ENCODE peak calls at places on chromosomes 16 and 17, in five cellular contexts. One of them, this sample, is unnamed.

GRCh38 chr16:27924411-27925118 is 138.9 kb downstream of the GSG1L start:
- DNase-seq in activated CD8-positive, alpha-beta memory T cell treated with anti-CD3 and anti-CD28 coated beads, Interleukin-2, amount 10 ng/mL, durations not matched to agents 7 days and 5 days: no peak
- DNase-seq in ecto neural progenitor cell: no peak
- DNase-seq in kidney: no peak
- DNase-seq in NCI-H2029 treated with DMSO at 0.1 percent for 48 hours: no peak
- DNase-seq in this sample: no peak

GRCh38 chr17:45740553-45741330 is 43.4 kb upstream of the CRHR1 start:
- DNase-seq in ecto neural progenitor cell: peak; percentile 95
- DNase-seq in activated CD8-positive, alpha-beta memory T cell treated with anti-CD3 and anti-CD28 coated beads, Interleukin-2, amount 10 ng/mL, durations not matched to agents 7 days and 5 days: peak; percentile 49
- DNase-seq in kidney: peak; percentile 27
- DNase-seq in NCI-H2029 treated with DMSO at 0.1 percent for 48 hours: peak; percentile 37
- DNase-seq in this sample: peak; percentile 42

GRCh38 chr16:84055801-84056634 is 13.4 kb upstream of the SLC38A8 start:
- DNase-seq in NCI-H2029 treated with DMSO at 0.1 percent for 48 hours: no peak
- DNase-seq in ecto neural progenitor cell: peak; percentile 43
- DNase-seq in activated CD8-positive, alpha-beta memory T cell treated with anti-CD3 and anti-CD28 coated beads, Interleukin-2, amount 10 ng/mL, durations not matched to agents 7 days and 5 days: no peak
- DNase-seq in kidney: peak; percentile 57
- DNase-seq in this sample: no peak

GRCh38 chr16:19589771-19590302 is 34.3 kb downstream of the VPS35L start:
- DNase-seq in NCI-H2029 treated with DMSO at 0.1 percent for 48 hours: no peak
- DNase-seq in kidney: no peak
- DNase-seq in activated CD8-positive, alpha-beta memory T cell treated with anti-CD3 and anti-CD28 coated beads, Interleukin-2, amount 10 ng/mL, durations not matched to agents 7 days and 5 days: no peak
- DNase-seq in ecto neural progenitor cell: no peak
- DNase-seq in this sample: no peak

GRCh38 chr17:44832821-44833220 is 2.7 kb upstream of the GJC1 start:
- DNase-seq in ecto neural progenitor cell: no peak
- DNase-seq in NCI-H2029 treated with DMSO at 0.1 percent for 48 hours: no peak
- DNase-seq in activated CD8-positive, alpha-beta memory T cell treated with anti-CD3 and anti-CD28 coated beads, Interleukin-2, amount 10 ng/mL, durations not matched to agents 7 days and 5 days: no peak
- DNase-seq in kidney: no peak
- DNase-seq in this sample: no peak

GRCh38 chr17:80187493-80187892 is 17.7 kb downstream of the CARD14 start:
- DNase-seq in kidney: peak; percentile 87
- DNase-seq in activated CD8-positive, alpha-beta memory T cell treated with anti-CD3 and anti-CD28 coated beads, Interleukin-2, amount 10 ng/mL, durations not matched to agents 7 days and 5 days: no peak
- DNase-seq in ecto neural progenitor cell: no peak
- DNase-seq in NCI-H2029 treated with DMSO at 0.1 percent for 48 hours: no peak
- DNase-seq in this sample: no peak

GRCh38 chr17:7445011-7445927 is at the start of gene CHRNB1:
- DNase-seq in kidney: peak; percentile 93
- DNase-seq in NCI-H2029 treated with DMSO at 0.1 percent for 48 hours: no peak
- DNase-seq in activated CD8-positive, alpha-beta memory T cell treated with anti-CD3 and anti-CD28 coated beads, Interleukin-2, amount 10 ng/mL, durations not matched to agents 7 days and 5 days: peak; percentile 58
- DNase-seq in ecto neural progenitor cell: peak; percentile 97
- DNase-seq in this sample: peak; percentile 34

GRCh38 chr16:75420987-75421819 is 12.1 kb downstream of the CFDP1 start:
- DNase-seq in NCI-H2029 treated with DMSO at 0.1 percent for 48 hours: no peak
- DNase-seq in ecto neural progenitor cell: peak; percentile 83
- DNase-seq in kidney: peak; percentile 92
- DNase-seq in activated CD8-positive, alpha-beta memory T cell treated with anti-CD3 and anti-CD28 coated beads, Interleukin-2, amount 10 ng/mL, durations not matched to agents 7 days and 5 days: peak; percentile 46
- DNase-seq in this sample: no peak

GRCh38 chr17:36019423-36019822 is 1.7 kb upstream of the CCL23 start:
- DNase-seq in kidney: no peak
- DNase-seq in ecto neural progenitor cell: no peak
- DNase-seq in activated CD8-positive, alpha-beta memory T cell treated with anti-CD3 and anti-CD28 coated beads, Interleukin-2, amount 10 ng/mL, durations not matched to agents 7 days and 5 days: no peak
- DNase-seq in NCI-H2029 treated with DMSO at 0.1 percent for 48 hours: no peak
- DNase-seq in this sample: no peak

GRCh38 chr17:2337811-2338657 is 733 bp downstream of the SGSM2 start:
- DNase-seq in activated CD8-positive, alpha-beta memory T cell treated with anti-CD3 and anti-CD28 coated beads, Interleukin-2, amount 10 ng/mL, durations not matched to agents 7 days and 5 days: peak; percentile 69
- DNase-seq in NCI-H2029 treated with DMSO at 0.1 percent for 48 hours: no peak
- DNase-seq in ecto neural progenitor cell: peak; percentile 79
- DNase-seq in kidney: peak; percentile 85
- DNase-seq in this sample: peak; percentile 61

GRCh38 chr17:75455896-75456416 is 479 bp upstream of the TMEM94 start:
- DNase-seq in activated CD8-positive, alpha-beta memory T cell treated with anti-CD3 and anti-CD28 coated beads, Interleukin-2, amount 10 ng/mL, durations not matched to agents 7 days and 5 days: no peak
- DNase-seq in NCI-H2029 treated with DMSO at 0.1 percent for 48 hours: no peak
- DNase-seq in kidney: no peak
- DNase-seq in ecto neural progenitor cell: no peak
- DNase-seq in this sample: no peak

GRCh38 chr17:57384219-57384618 is 127.9 kb downstream of the MSI2 start:
- DNase-seq in NCI-H2029 treated with DMSO at 0.1 percent for 48 hours: no peak
- DNase-seq in activated CD8-positive, alpha-beta memory T cell treated with anti-CD3 and anti-CD28 coated beads, Interleukin-2, amount 10 ng/mL, durations not matched to agents 7 days and 5 days: no peak
- DNase-seq in ecto neural progenitor cell: no peak
- DNase-seq in kidney: no peak
- DNase-seq in this sample: no peak

GRCh38 chr16:920722-921121 is 50.1 kb downstream of the LMF1 start:
- DNase-seq in NCI-H2029 treated with DMSO at 0.1 percent for 48 hours: no peak
- DNase-seq in kidney: peak; percentile 80
- DNase-seq in ecto neural progenitor cell: no peak
- DNase-seq in activated CD8-positive, alpha-beta memory T cell treated with anti-CD3 and anti-CD28 coated beads, Interleukin-2, amount 10 ng/mL, durations not matched to agents 7 days and 5 days: no peak
- DNase-seq in this sample: no peak

GRCh38 chr16:73046484-73047214 is 1.3 kb downstream of the ZFHX3 start:
- DNase-seq in NCI-H2029 treated with DMSO at 0.1 percent for 48 hours: no peak
- DNase-seq in activated CD8-positive, alpha-beta memory T cell treated with anti-CD3 and anti-CD28 coated beads, Interleukin-2, amount 10 ng/mL, durations not matched to agents 7 days and 5 days: no peak
- DNase-seq in kidney: peak; percentile 1
- DNase-seq in ecto neural progenitor cell: no peak
- DNase-seq in this sample: no peak

GRCh38 chr17:60695960-60696359 is 18.3 kb downstream of the BCAS3 start:
- DNase-seq in ecto neural progenitor cell: no peak
- DNase-seq in NCI-H2029 treated with DMSO at 0.1 percent for 48 hours: no peak
- DNase-seq in activated CD8-positive, alpha-beta memory T cell treated with anti-CD3 and anti-CD28 coated beads, Interleukin-2, amount 10 ng/mL, durations not matched to agents 7 days and 5 days: no peak
- DNase-seq in kidney: no peak
- DNase-seq in this sample: no peak

GRCh38 chr16:28318042-28318597 is 25.8 kb downstream of the SBK1 start:
- DNase-seq in NCI-H2029 treated with DMSO at 0.1 percent for 48 hours: no peak
- DNase-seq in activated CD8-positive, alpha-beta memory T cell treated with anti-CD3 and anti-CD28 coated beads, Interleukin-2, amount 10 ng/mL, durations not matched to agents 7 days and 5 days: no peak
- DNase-seq in ecto neural progenitor cell: no peak
- DNase-seq in kidney: peak; percentile 44
- DNase-seq in this sample: no peak

GRCh38 chr17:64457156-64457555 is 8.2 kb downstream of the MILR1 start:
- DNase-seq in ecto neural progenitor cell: no peak
- DNase-seq in kidney: no peak
- DNase-seq in NCI-H2029 treated with DMSO at 0.1 percent for 48 hours: no peak
- DNase-seq in activated CD8-positive, alpha-beta memory T cell treated with anti-CD3 and anti-CD28 coated beads, Interleukin-2, amount 10 ng/mL, durations not matched to agents 7 days and 5 days: no peak
- DNase-seq in this sample: no peak

GRCh38 chr17:79623786-79624657 is 13.2 kb upstream of the RBFOX3 start:
- DNase-seq in activated CD8-positive, alpha-beta memory T cell treated with anti-CD3 and anti-CD28 coated beads, Interleukin-2, amount 10 ng/mL, durations not matched to agents 7 days and 5 days: no peak
- DNase-seq in ecto neural progenitor cell: peak; percentile 46
- DNase-seq in kidney: peak; percentile 51
- DNase-seq in NCI-H2029 treated with DMSO at 0.1 percent for 48 hours: no peak
- DNase-seq in this sample: no peak

GRCh38 chr17:77246110-77247047 is 105.6 kb downstream of the SEC14L1 start:
- DNase-seq in kidney: no peak
- DNase-seq in ecto neural progenitor cell: no peak
- DNase-seq in NCI-H2029 treated with DMSO at 0.1 percent for 48 hours: no peak
- DNase-seq in activated CD8-positive, alpha-beta memory T cell treated with anti-CD3 and anti-CD28 coated beads, Interleukin-2, amount 10 ng/mL, durations not matched to agents 7 days and 5 days: no peak
- DNase-seq in this sample: no peak

GRCh38 chr17:40819528-40820125 is 2.8 kb downstream of the KRT10 start:
- DNase-seq in ecto neural progenitor cell: no peak
- DNase-seq in activated CD8-positive, alpha-beta memory T cell treated with anti-CD3 and anti-CD28 coated beads, Interleukin-2, amount 10 ng/mL, durations not matched to agents 7 days and 5 days: no peak
- DNase-seq in NCI-H2029 treated with DMSO at 0.1 percent for 48 hours: no peak
- DNase-seq in kidney: no peak
- DNase-seq in this sample: no peak

GRCh38 chr16:2213817-2214720 is 571 bp downstream of the PGP start:
- DNase-seq in ecto neural progenitor cell: no peak
- DNase-seq in activated CD8-positive, alpha-beta memory T cell treated with anti-CD3 and anti-CD28 coated beads, Interleukin-2, amount 10 ng/mL, durations not matched to agents 7 days and 5 days: no peak
- DNase-seq in NCI-H2029 treated with DMSO at 0.1 percent for 48 hours: no peak
- DNase-seq in kidney: peak; percentile 81
- DNase-seq in this sample: no peak

GRCh38 chr16:65278874-65279273 is 157.0 kb upstream of the CDH11 start:
- DNase-seq in activated CD8-positive, alpha-beta memory T cell treated with anti-CD3 and anti-CD28 coated beads, Interleukin-2, amount 10 ng/mL, durations not matched to agents 7 days and 5 days: no peak
- DNase-seq in kidney: no peak
- DNase-seq in NCI-H2029 treated with DMSO at 0.1 percent for 48 hours: no peak
- DNase-seq in ecto neural progenitor cell: no peak
- DNase-seq in this sample: no peak

GRCh38 chr16:77324727-77325126 is 110.1 kb downstream of the ADAMTS18 start:
- DNase-seq in kidney: no peak
- DNase-seq in NCI-H2029 treated with DMSO at 0.1 percent for 48 hours: no peak
- DNase-seq in ecto neural progenitor cell: no peak
- DNase-seq in activated CD8-positive, alpha-beta memory T cell treated with anti-CD3 and anti-CD28 coated beads, Interleukin-2, amount 10 ng/mL, durations not matched to agents 7 days and 5 days: no peak
- DNase-seq in this sample: no peak

GRCh38 chr17:12979826-12980500 is 37.9 kb downstream of the ELAC2 start:
- DNase-seq in ecto neural progenitor cell: no peak
- DNase-seq in kidney: no peak
- DNase-seq in NCI-H2029 treated with DMSO at 0.1 percent for 48 hours: no peak
- DNase-seq in activated CD8-positive, alpha-beta memory T cell treated with anti-CD3 and anti-CD28 coated beads, Interleukin-2, amount 10 ng/mL, durations not matched to agents 7 days and 5 days: no peak
- DNase-seq in this sample: no peak

GRCh38 chr16:35450648-35451047 is 1991.2 kb downstream of the TP53TG3F start:
- DNase-seq in activated CD8-positive, alpha-beta memory T cell treated with anti-CD3 and anti-CD28 coated beads, Interleukin-2, amount 10 ng/mL, durations not matched to agents 7 days and 5 days: no peak
- DNase-seq in NCI-H2029 treated with DMSO at 0.1 percent for 48 hours: no peak
- DNase-seq in ecto neural progenitor cell: no peak
- DNase-seq in kidney: no peak
- DNase-seq in this sample: no peak

GRCh38 chr16:68283840-68284595 is 19.7 kb downstream of the SLC7A6 start:
- DNase-seq in kidney: no peak
- DNase-seq in NCI-H2029 treated with DMSO at 0.1 percent for 48 hours: no peak
- DNase-seq in activated CD8-positive, alpha-beta memory T cell treated with anti-CD3 and anti-CD28 coated beads, Interleukin-2, amount 10 ng/mL, durations not matched to agents 7 days and 5 days: no peak
- DNase-seq in ecto neural progenitor cell: no peak
- DNase-seq in this sample: no peak

GRCh38 chr17:78013683-78014467 is 55.4 kb downstream of the TNRC6C start:
- DNase-seq in activated CD8-positive, alpha-beta memory T cell treated with anti-CD3 and anti-CD28 coated beads, Interleukin-2, amount 10 ng/mL, durations not matched to agents 7 days and 5 days: peak; percentile 68
- DNase-seq in NCI-H2029 treated with DMSO at 0.1 percent for 48 hours: peak; percentile 30
- DNase-seq in ecto neural progenitor cell: peak; percentile 66
- DNase-seq in kidney: no peak
- DNase-seq in this sample: peak; percentile 56

GRCh38 chr17:77528516-77529327 is 388.0 kb downstream of the SEC14L1 start:
- DNase-seq in activated CD8-positive, alpha-beta memory T cell treated with anti-CD3 and anti-CD28 coated beads, Interleukin-2, amount 10 ng/mL, durations not matched to agents 7 days and 5 days: no peak
- DNase-seq in kidney: no peak
- DNase-seq in ecto neural progenitor cell: peak; percentile 89
- DNase-seq in NCI-H2029 treated with DMSO at 0.1 percent for 48 hours: no peak
- DNase-seq in this sample: no peak

This sample was measured in activated CD4-positive, alpha-beta memory T cell treated with anti-CD3 and anti-CD28 coated beads, Interleukin-2, amount 10 ng/mL, durations not matched to agents 7 days and 5 days.